ENCODE peak calls at places on chromosomes 3 and 15, in four cellular contexts. One of them, this sample, is unnamed.

GRCh38 chr3:101017048-101017447 is 23.8 kb upstream of the ABI3BP start:
- DNase-seq in IMR-90: peak
- DNase-seq in H9: no peak
- DNase-seq in H1: no peak
- DNase-seq in this sample: no peak

GRCh38 chr3:70989174-70989573 is 594.4 kb downstream of the FOXP1 start:
- DNase-seq in IMR-90: peak
- DNase-seq in H9: no peak
- DNase-seq in H1: no peak
- DNase-seq in this sample: no peak

GRCh38 chr15:88419830-88420229 is 47.4 kb downstream of the MRPL46 start:
- DNase-seq in IMR-90: peak
- DNase-seq in H9: no peak
- DNase-seq in H1: no peak
- DNase-seq in this sample: no peak

GRCh38 chr15:20665653-20666052 is 124.1 kb upstream of the GOLGA6L6 start:
- DNase-seq in IMR-90: no peak
- DNase-seq in H9: no peak
- DNase-seq in H1: no peak
- DNase-seq in this sample: no peak

GRCh38 chr3:36494461-36495109 is 114.3 kb downstream of the STAC start:
- DNase-seq in IMR-90: peak
- DNase-seq in H9: no peak
- DNase-seq in H1: no peak
- DNase-seq in this sample: no peak

GRCh38 chr3:102060814-102061213 is 211.5 kb downstream of the NFKBIZ start:
- DNase-seq in IMR-90: peak
- DNase-seq in H9: no peak
- DNase-seq in H1: no peak
- DNase-seq in this sample: no peak

GRCh38 chr3:64031540-64032533 is 8.5 kb upstream of the PSMD6 start:
- DNase-seq in IMR-90: no peak
- DNase-seq in H9: no peak
- DNase-seq in H1: no peak
- DNase-seq in this sample: peak

GRCh38 chr3:136838641-136839555 is 20.0 kb downstream of the SLC35G2 start:
- DNase-seq in IMR-90: peak
- DNase-seq in H9: no peak
- DNase-seq in H1: no peak
- DNase-seq in this sample: peak

GRCh38 chr3:135896613-135897012 is 68.9 kb upstream of the PPP2R3A start:
- DNase-seq in IMR-90: peak
- DNase-seq in H9: no peak
- DNase-seq in H1: no peak
- DNase-seq in this sample: peak

GRCh38 chr15:71781179-71781964 is 29.0 kb upstream of the NR2E3 start:
- DNase-seq in IMR-90: peak
- DNase-seq in H9: no peak
- DNase-seq in H1: no peak
- DNase-seq in this sample: no peak

GRCh38 chr15:82856397-82857170 is 47.2 kb downstream of the WHAMM start:
- DNase-seq in IMR-90: no peak
- DNase-seq in H9: no peak
- DNase-seq in H1: no peak
- DNase-seq in this sample: no peak

GRCh38 chr15:57740048-57740447 is 33.5 kb downstream of the POLR2M start:
- DNase-seq in IMR-90: no peak
- DNase-seq in H9: no peak
- DNase-seq in H1: no peak
- DNase-seq in this sample: no peak

GRCh38 chr3:1501396-1501795 is 408.6 kb downstream of the CNTN6 start:
- DNase-seq in IMR-90: no peak
- DNase-seq in H9: no peak
- DNase-seq in H1: no peak
- DNase-seq in this sample: no peak

GRCh38 chr15:67917037-67917436 is 77.2 kb upstream of the RNU6-1 start:
- DNase-seq in IMR-90: no peak
- DNase-seq in H9: no peak
- DNase-seq in H1: no peak
- DNase-seq in this sample: no peak

GRCh38 chr3:23934253-23934652 is 10.8 kb upstream of the NR1D2 start:
- DNase-seq in IMR-90: no peak
- DNase-seq in H9: no peak
- DNase-seq in H1: no peak
- DNase-seq in this sample: no peak

GRCh38 chr3:46856576-46857471 is 6.4 kb downstream of the MYL3 start:
- DNase-seq in IMR-90: no peak
- DNase-seq in H9: no peak
- DNase-seq in H1: no peak
- DNase-seq in this sample: no peak

GRCh38 chr3:146503459-146504202 is 34.3 kb upstream of the PLSCR2 start:
- DNase-seq in IMR-90: peak
- DNase-seq in H9: no peak
- DNase-seq in H1: no peak
- DNase-seq in this sample: peak

GRCh38 chr3:69948246-69948862 is 51.2 kb upstream of the SAMMSON start:
- DNase-seq in IMR-90: peak
- DNase-seq in H9: no peak
- DNase-seq in H1: no peak
- DNase-seq in this sample: peak

GRCh38 chr3:127389415-127389814 is 101.6 kb upstream of the PRR20G start:
- DNase-seq in IMR-90: no peak
- DNase-seq in H9: no peak
- DNase-seq in H1: no peak
- DNase-seq in this sample: peak

GRCh38 chr15:68510558-68510957 is 68.2 kb upstream of the CORO2B start:
- DNase-seq in IMR-90: no peak
- DNase-seq in H9: no peak
- DNase-seq in H1: no peak
- DNase-seq in this sample: no peak

GRCh38 chr15:39506146-39506545 is 74.7 kb upstream of the THBS1 start:
- DNase-seq in IMR-90: peak
- DNase-seq in H9: no peak
- DNase-seq in H1: no peak
- DNase-seq in this sample: no peak

GRCh38 chr3:52694528-52695189 is 8.8 kb downstream of the GNL3 start:
- DNase-seq in IMR-90: no peak
- DNase-seq in H9: no peak
- DNase-seq in H1: no peak
- DNase-seq in this sample: no peak

GRCh38 chr3:183460059-183461052 is 31.9 kb upstream of the MCF2L2 start:
- DNase-seq in IMR-90: no peak
- DNase-seq in H9: no peak
- DNase-seq in H1: no peak
- DNase-seq in this sample: peak

GRCh38 chr3:128875556-128876120 is 3.8 kb upstream of the ACAD9 start:
- DNase-seq in IMR-90: no peak
- DNase-seq in H9: peak
- DNase-seq in H1: peak
- DNase-seq in this sample: peak

GRCh38 chr3:186361612-186362408 is at the start of gene DGKG:
- DNase-seq in IMR-90: no peak
- DNase-seq in H9: peak
- DNase-seq in H1: no peak
- DNase-seq in this sample: no peak

GRCh38 chr3:107598926-107599754 is 76.4 kb downstream of the BBX start:
- DNase-seq in IMR-90: peak
- DNase-seq in H9: peak
- DNase-seq in H1: peak
- DNase-seq in this sample: peak

GRCh38 chr3:53834429-53835095 is 11.7 kb downstream of the CHDH start:
- DNase-seq in IMR-90: no peak
- DNase-seq in H9: no peak
- DNase-seq in H1: no peak
- DNase-seq in this sample: no peak

GRCh38 chr15:44010114-44010513 is 183.3 kb downstream of the WDR76 start:
- DNase-seq in IMR-90: peak
- DNase-seq in H9: no peak
- DNase-seq in H1: no peak
- DNase-seq in this sample: no peak

GRCh38 chr3:36823806-36824205 is 59.5 kb upstream of the DCLK3 start:
- DNase-seq in IMR-90: no peak
- DNase-seq in H9: no peak
- DNase-seq in H1: no peak
- DNase-seq in this sample: no peak

GRCh38 chr3:171810278-171811058 is at the start of gene PLD1:
- DNase-seq in IMR-90: peak
- DNase-seq in H9: no peak
- DNase-seq in H1: no peak
- DNase-seq in this sample: peak

GRCh38 chr3:45544024-45544718 is 50.4 kb upstream of the LIMD1 start:
- DNase-seq in IMR-90: no peak
- DNase-seq in H9: no peak
- DNase-seq in H1: no peak
- DNase-seq in this sample: no peak

GRCh38 chr3:150830094-150830681 is 67.2 kb upstream of the SIAH2 start:
- DNase-seq in IMR-90: no peak
- DNase-seq in H9: peak
- DNase-seq in H1: no peak
- DNase-seq in this sample: peak
- H2BK120ac ChIP-seq in IMR-90: no peak
- H2BK120ac ChIP-seq in H9: no peak
- H2BK120ac ChIP-seq in H1: no peak
- H2BK120ac ChIP-seq in this sample: no peak

GRCh38 chr15:70447927-70448698 is 315.2 kb downstream of the UACA start:
- DNase-seq in IMR-90: no peak
- DNase-seq in H9: no peak
- DNase-seq in H1: no peak
- DNase-seq in this sample: no peak
- H3K27ac ChIP-seq in IMR-90: no peak
- H3K27ac ChIP-seq in H9: no peak
- H3K27ac ChIP-seq in H1: no peak
- H3K27ac ChIP-seq in this sample: no peak

GRCh38 chr3:37826933-37827332 is 34.7 kb upstream of the CTDSPL start:
- DNase-seq in IMR-90: no peak
- DNase-seq in H9: no peak
- DNase-seq in H1: no peak
- DNase-seq in this sample: no peak
- H4K5ac ChIP-seq in IMR-90: no peak
- H4K5ac ChIP-seq in H9: no peak
- H4K5ac ChIP-seq in H1: no peak
- H4K5ac ChIP-seq in this sample: no peak

GRCh38 chr15:101464246-101464998 is 25.1 kb downstream of the PCSK6 start:
- DNase-seq in IMR-90: no peak
- DNase-seq in H9: no peak
- DNase-seq in H1: no peak
- DNase-seq in this sample: no peak
- H2BK120ac ChIP-seq in IMR-90: no peak
- H2BK120ac ChIP-seq in H9: no peak
- H2BK120ac ChIP-seq in H1: no peak
- H2BK120ac ChIP-seq in this sample: no peak

GRCh38 chr3:124763644-124764358 is 33.5 kb downstream of the UMPS start:
- DNase-seq in IMR-90: no peak
- DNase-seq in H9: no peak
- DNase-seq in H1: no peak
- DNase-seq in this sample: no peak

GRCh38 chr3:124761935-124762334 is 31.7 kb downstream of the UMPS start:
- DNase-seq in IMR-90: no peak
- DNase-seq in H9: no peak
- DNase-seq in H1: no peak
- DNase-seq in this sample: no peak

GRCh38 chr3:124761250-124761796 is 31.1 kb downstream of the UMPS start:
- DNase-seq in IMR-90: peak
- DNase-seq in H9: peak
- DNase-seq in H1: peak
- DNase-seq in this sample: peak

GRCh38 chr3:124763206-124763605 is 33.0 kb downstream of the UMPS start:
- DNase-seq in IMR-90: no peak
- DNase-seq in H9: no peak
- DNase-seq in H1: no peak
- DNase-seq in this sample: no peak

GRCh38 chr3:124762612-124763011 is 32.4 kb downstream of the UMPS start:
- DNase-seq in IMR-90: no peak
- DNase-seq in H9: no peak
- DNase-seq in H1: no peak
- DNase-seq in this sample: no peak
- H3K27ac ChIP-seq in IMR-90: no peak
- H3K27ac ChIP-seq in H9: no peak
- H3K27ac ChIP-seq in H1: no peak
- H3K27ac ChIP-seq in this sample: no peak

GRCh38 chr3:124802702-124803101 is 72.5 kb downstream of the UMPS start:
- DNase-seq in IMR-90: no peak
- DNase-seq in H9: no peak
- DNase-seq in H1: no peak
- DNase-seq in this sample: no peak
- H4K5ac ChIP-seq in IMR-90: no peak
- H4K5ac ChIP-seq in H9: no peak
- H4K5ac ChIP-seq in H1: no peak
- H4K5ac ChIP-seq in this sample: no peak

GRCh38 chr3:11568503-11569155 is 75.1 kb downstream of the VGLL4 start:
- DNase-seq in IMR-90: peak
- DNase-seq in H9: no peak
- DNase-seq in H1: no peak
- DNase-seq in this sample: no peak
- H2BK120ac ChIP-seq in IMR-90: peak
- H2BK120ac ChIP-seq in H9: no peak
- H2BK120ac ChIP-seq in H1: no peak
- H2BK120ac ChIP-seq in this sample: no peak

DNA sequence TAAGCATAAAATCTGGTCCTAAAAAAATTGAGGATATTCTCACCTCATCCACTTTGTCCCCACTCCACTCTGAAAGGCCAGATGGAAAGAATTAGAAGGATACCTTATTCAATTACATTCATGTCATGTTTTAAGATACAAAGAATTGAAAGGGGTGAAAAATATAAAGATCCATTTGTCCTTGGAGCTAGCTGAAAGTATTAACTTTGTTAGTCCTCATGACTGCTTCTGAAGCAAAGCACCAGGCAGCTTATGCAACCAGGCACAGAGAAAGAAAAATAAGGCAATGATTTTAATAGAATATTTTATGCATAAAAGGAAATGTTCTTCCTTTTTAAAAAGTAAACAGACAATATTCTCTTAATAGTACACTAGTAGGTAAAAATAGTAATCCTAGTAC is 174.7 kb downstream of the NEK10 start:
- DNase-seq in IMR-90: no peak
- DNase-seq in H9: no peak
- DNase-seq in H1: no peak
- DNase-seq in this sample: no peak
- H3K27ac ChIP-seq in IMR-90: no peak
- H3K27ac ChIP-seq in H9: no peak
- H3K27ac ChIP-seq in H1: no peak
- H3K27ac ChIP-seq in this sample: no peak